ENCODE peak calls at places on chromosomes 12 and 14, in ten cellular contexts. I is H9, F is H1, K is cardiac fibroblast, O is upper lobe of right lung, N is fibroblast of lung, P is fibroblast of mammary gland, Q is DND-41, G is astrocyte of the cerebellum, C is fibroblast of pulmonary artery. S is an unnamed sample.
A peak's percentile ranks its signal among the peaks of the same experiment; 100 is the strongest.

GRCh38 chr14:39247256-39247655 is 13.5 kb downstream of the MIA2 start:
- DNase-seq in G (peak; percentile 86), P (peak; percentile 95), K (peak; percentile 92), C (peak; percentile 84), O (no peak), F (no peak), Q (no peak), N (peak; percentile 92), I (no peak), S (no peak)

GRCh38 chr12:52280796-52281560 is 6.5 kb downstream of the KRT86 start:
- DNase-seq in O (peak; percentile 82), P (peak; percentile 98), C (peak; percentile 98), K (peak; percentile 100), G (peak; percentile 96), I (no peak), N (peak; percentile 98), F (no peak), Q (no peak), S (no peak)

GRCh38 chr14:101031186-101031585 is 127.7 kb upstream of the RTL1 start:
- DNase-seq in K (no peak), G (no peak), Q (no peak), I (no peak), O (peak; percentile 21), F (no peak), N (no peak), C (no peak), P (no peak), S (peak; percentile 21)

GRCh38 chr12:121238604-121239334 is 28.8 kb downstream of the P2RX4 start:
- DNase-seq in F (no peak), P (no peak), K (no peak), Q (no peak), I (peak; percentile 74), G (no peak), O (no peak), N (no peak), C (no peak), S (no peak)

GRCh38 chr14:67532606-67532997 is 488 bp upstream of the PLEKHH1 start:
- DNase-seq in N (no peak), Q (no peak), F (no peak), C (no peak), K (no peak), I (no peak), G (no peak), P (no peak), O (no peak), S (no peak)

GRCh38 chr14:46818147-46818546 is 166.6 kb upstream of the RPL10L start:
- DNase-seq in O (no peak), N (no peak), F (peak; percentile 17), C (no peak), G (no peak), Q (no peak), P (no peak), I (peak; percentile 30), K (no peak), S (no peak)

GRCh38 chr12:19800884-19801283 is 361.6 kb downstream of the AEBP2 start:
- DNase-seq in P (peak; percentile 33), C (peak; percentile 47), F (no peak), Q (no peak), G (no peak), N (peak; percentile 89), O (no peak), I (no peak), K (peak; percentile 57), S (no peak)

GRCh38 chr12:51262758-51263177 is 7.4 kb downstream of the SMAGP start:
- DNase-seq in O (peak; percentile 70), P (peak; percentile 66), K (peak; percentile 70), N (peak; percentile 54), F (no peak), I (peak; percentile 86), Q (peak; percentile 51), C (peak; percentile 58), G (no peak), S (no peak)

GRCh38 chr12:107610030-107610859 is 75.4 kb upstream of the PWP1 start:
- DNase-seq in N (peak; percentile 38), Q (peak; percentile 38), F (peak; percentile 62), O (no peak), G (peak; percentile 40), P (peak; percentile 51), C (peak; percentile 55), I (peak; percentile 85), K (peak; percentile 60), S (no peak)

GRCh38 chr12:43348221-43348620 is 203.8 kb downstream of the ADAMTS20 start:
- DNase-seq in O (no peak), I (no peak), P (peak; percentile 67), K (no peak), G (no peak), C (no peak), Q (no peak), N (peak; percentile 14), F (no peak), S (no peak)

GRCh38 chr14:92352158-92352985 is 29.4 kb downstream of the SLC24A4 start:
- DNase-seq in Q (peak; percentile 30), G (no peak), O (no peak), I (peak; percentile 43), C (peak; percentile 13), F (peak; percentile 10), K (peak; percentile 45), N (no peak), P (peak; percentile 46), S (no peak)

GRCh38 chr14:97781961-97782360 is 984.8 kb downstream of the VRK1 start:
- DNase-seq in K (no peak), G (no peak), C (no peak), P (no peak), N (no peak), F (no peak), O (no peak), I (no peak), Q (no peak), S (no peak)
- TF ChIP-seq CTCF in K (no peak), G (no peak), C (no peak), P (no peak), N (no peak), F (no peak), O (no peak), I (no peak), Q (no peak), S (no peak)

GRCh38 chr12:54628186-54628846 is 6.4 kb downstream of the LACRT start:
- DNase-seq in K (no peak), G (no peak), Q (no peak), N (no peak), C (no peak), F (no peak), P (no peak), O (no peak), I (peak; percentile 14), S (no peak)

GRCh38 chr12:54627304-54627703 is 7.4 kb downstream of the LACRT start:
- DNase-seq in G (no peak), K (no peak), I (peak; percentile 14), O (no peak), Q (no peak), F (no peak), N (no peak), P (no peak), C (no peak), S (no peak)

GRCh38 chr12:54624316-54625279 is 10.1 kb downstream of the LACRT start:
- DNase-seq in N (no peak), F (no peak), I (peak; percentile 3), O (no peak), G (no peak), C (peak; percentile 13), Q (no peak), P (no peak), K (peak; percentile 13), S (no peak)

GRCh38 chr12:54616933-54617535 is 17.7 kb downstream of the LACRT start:
- DNase-seq in G (no peak), K (no peak), O (no peak), N (no peak), Q (no peak), F (no peak), P (no peak), C (no peak), I (peak; percentile 5), S (no peak)

DNA sequence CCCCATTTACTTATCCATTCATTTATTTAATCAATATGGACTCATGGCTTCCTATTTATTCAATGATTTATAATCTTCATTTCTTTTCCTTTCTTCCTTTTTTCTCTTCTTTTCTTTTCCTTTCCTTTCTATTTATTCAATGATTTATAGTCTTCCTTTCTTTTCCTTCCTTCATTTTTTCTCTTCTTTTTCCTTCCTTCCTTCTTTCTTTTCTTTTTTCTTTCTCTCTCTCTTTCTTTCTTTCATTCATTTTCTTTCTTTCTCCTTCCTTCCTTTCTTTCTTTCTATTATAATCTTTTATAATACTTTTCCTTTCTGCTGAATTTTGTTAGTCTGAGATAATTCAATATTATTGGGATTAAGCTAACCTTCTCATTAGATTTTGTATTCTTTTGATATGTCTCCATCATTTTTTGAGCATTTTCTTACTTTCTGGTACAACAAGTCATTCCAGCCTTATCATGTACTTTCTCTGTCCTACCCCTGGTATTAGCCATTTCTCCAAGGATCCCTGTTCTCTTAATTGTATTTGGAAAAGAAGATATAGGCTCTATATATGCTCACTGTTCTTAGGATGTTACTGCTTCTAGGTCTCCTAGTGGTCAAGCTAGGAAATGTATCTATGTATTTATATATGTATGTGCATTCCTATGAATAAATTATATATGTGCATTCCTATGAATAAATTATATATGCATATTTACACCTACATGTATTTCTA is 12.1 kb downstream of the LACRT start:
- DNase-seq in N (no peak), G (no peak), O (no peak), P (peak; percentile 14), F (no peak), K (peak; percentile 21), C (peak; percentile 13), I (no peak), Q (no peak), S (no peak)
- TF ChIP-seq CTCF in N (peak; percentile 32), G (no peak), O (peak; percentile 13), P (peak; percentile 41), F (peak; percentile 6), K (peak; percentile 39), C (peak; percentile 35), I (peak; percentile 54), Q (peak; percentile 40), S (peak; percentile 59)

GRCh38 chr12:76374395-76375020 is 26.3 kb upstream of the BBS10 start:
- DNase-seq in O (no peak), I (no peak), P (peak; percentile 65), G (no peak), F (no peak), N (peak; percentile 57), Q (no peak), K (peak; percentile 58), C (no peak), S (no peak)
- TF ChIP-seq CTCF in O (no peak), I (no peak), P (no peak), G (no peak), F (no peak), N (no peak), Q (no peak), K (no peak), C (no peak), S (no peak)

DNA sequence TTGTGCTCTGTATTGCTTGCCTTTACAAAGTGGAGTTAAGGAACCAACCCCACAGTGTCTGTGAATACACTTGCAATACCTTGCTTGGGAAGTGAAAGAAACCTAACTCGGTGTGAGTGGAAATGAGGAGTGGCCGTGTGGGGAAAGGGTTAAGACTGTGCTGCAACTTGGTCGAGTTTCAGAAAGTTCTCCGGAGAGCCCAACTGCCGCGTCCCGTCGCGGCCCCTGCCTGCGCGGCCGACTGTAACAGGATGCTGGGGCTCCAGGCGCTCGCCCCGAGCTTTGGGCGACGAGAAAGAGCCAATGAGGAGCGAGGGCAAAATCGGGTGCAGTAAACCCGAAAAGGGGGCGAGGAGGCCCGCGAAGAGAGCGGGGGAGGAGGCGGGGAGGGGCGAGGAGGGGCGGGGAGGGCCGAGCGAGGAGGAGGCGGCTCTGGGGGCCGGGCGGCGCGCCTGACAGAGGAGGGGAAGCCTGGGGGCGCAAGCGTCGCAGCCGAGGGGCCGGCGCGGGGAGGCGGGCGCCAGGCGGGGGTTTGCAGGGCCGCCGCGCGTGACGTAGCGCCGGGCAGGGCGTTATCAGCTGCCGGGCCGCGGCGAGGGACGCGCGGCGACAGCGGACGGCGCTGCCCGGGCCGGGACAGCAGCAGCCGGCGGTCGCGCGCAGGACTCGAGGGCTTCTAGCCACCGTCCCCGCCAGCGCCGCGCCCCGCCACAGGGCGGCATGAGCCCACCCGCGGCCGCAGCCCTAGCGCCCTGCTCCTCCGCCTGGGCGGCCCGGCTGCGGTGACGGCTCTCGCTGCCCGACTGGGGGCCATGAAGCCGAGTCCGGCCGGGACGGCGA is at the start of gene DACT1:
- DNase-seq in C (peak; percentile 80), O (peak; percentile 79), G (peak; percentile 56), F (no peak), K (peak; percentile 74), P (peak; percentile 38), N (peak; percentile 85), Q (no peak), I (peak; percentile 84), S (no peak)
- TF ChIP-seq CTCF in C (no peak), O (no peak), G (no peak), F (no peak), K (no peak), P (no peak), N (no peak), Q (no peak), I (no peak), S (no peak)

S was measured in CD14-positive monocyte.